ENCODE peak calls at places on chromosomes 7 and 10, in nine cellular contexts. W, E, T, K, Z, C, B, Y and O are unnamed samples.
A peak's percentile ranks its signal among the peaks of the same experiment; 100 is the strongest.

GRCh38 chr10:26627320-26627719 is 70.2 kb upstream of the PDSS1 start:
- DNase-seq in W (no peak), E (no peak), T (no peak), K (no peak), Z (no peak), C (peak; percentile 17), B (no peak), Y (no peak), O (no peak)

GRCh38 chr10:131724891-131725735 is 175.7 kb upstream of the PPP2R2D start:
- DNase-seq in W (no peak), E (no peak), T (no peak), K (no peak), Z (no peak), C (no peak), B (no peak), Y (no peak), O (no peak)

GRCh38 chr7:8109196-8110022 is 140.8 kb downstream of the GLCCI1 start:
- DNase-seq in W (no peak), E (no peak), T (no peak), K (no peak), Z (no peak), C (no peak), B (no peak), Y (no peak), O (no peak)

GRCh38 chr7:2542011-2542923 is 13.1 kb downstream of the BRAT1 start:
- DNase-seq in W (no peak), E (no peak), T (no peak), K (no peak), Z (no peak), C (peak; percentile 28), B (no peak), Y (no peak), O (no peak)

GRCh38 chr7:55070839-55071238 is 52.0 kb downstream of the EGFR start:
- DNase-seq in W (no peak), E (no peak), T (no peak), K (no peak), Z (no peak), C (no peak), B (no peak), Y (no peak), O (no peak)

GRCh38 chr7:94245500-94245899 is 149.2 kb upstream of the COL1A2 start:
- DNase-seq in W (no peak), E (no peak), T (no peak), K (no peak), Z (no peak), C (no peak), B (no peak), Y (no peak), O (no peak)

GRCh38 chr7:86968618-86969017 is 90.8 kb downstream of the ELAPOR2 start:
- DNase-seq in W (no peak), E (no peak), T (no peak), K (no peak), Z (no peak), C (no peak), B (no peak), Y (no peak), O (no peak)

GRCh38 chr10:132193907-132194552 is 7.3 kb downstream of the DPYSL4 start:
- DNase-seq in W (no peak), E (peak; percentile 63), T (peak; percentile 30), K (no peak), Z (no peak), C (peak; percentile 11), B (no peak), Y (no peak), O (no peak)

GRCh38 chr7:74092964-74093339 is 9.3 kb downstream of the LIMK1 start:
- DNase-seq in W (peak; percentile 27), E (no peak), T (no peak), K (no peak), Z (no peak), C (peak; percentile 64), B (no peak), Y (peak; percentile 89), O (no peak)

GRCh38 chr10:58399410-58399809 is 14.2 kb downstream of the TFAM start:
- DNase-seq in W (no peak), E (no peak), T (no peak), K (no peak), Z (no peak), C (no peak), B (no peak), Y (no peak), O (no peak)

GRCh38 chr7:3670898-3671297 is 369.8 kb downstream of the SDK1 start:
- DNase-seq in W (no peak), E (no peak), T (no peak), K (no peak), Z (no peak), C (no peak), B (no peak), Y (no peak), O (no peak)

GRCh38 chr10:33216661-33217427 is 117.6 kb downstream of the NRP1 start:
- DNase-seq in W (no peak), E (no peak), T (peak; percentile 49), K (no peak), Z (no peak), C (no peak), B (no peak), Y (no peak), O (no peak)

GRCh38 chr10:22849077-22849810 is 78.6 kb upstream of the ARMC3 start:
- DNase-seq in W (peak; percentile 91), E (no peak), T (no peak), K (peak; percentile 64), Z (peak; percentile 24), C (no peak), B (no peak), Y (no peak), O (no peak)

GRCh38 chr10:13882112-13882711 is 295.4 kb downstream of the PRPF18 start:
- DNase-seq in W (no peak), E (no peak), T (peak; percentile 63), K (peak; percentile 39), Z (peak; percentile 50), C (no peak), B (no peak), Y (peak; percentile 26), O (no peak)

GRCh38 chr10:17454181-17454800 is at the start of gene ST8SIA6:
- DNase-seq in W (no peak), E (peak; percentile 71), T (peak; percentile 27), K (peak; percentile 33), Z (peak; percentile 30), C (peak; percentile 65), B (peak; percentile 33), Y (peak; percentile 33), O (no peak)

GRCh38 chr10:89421018-89421476 is 6.7 kb downstream of the IFIT5 start:
- DNase-seq in W (no peak), E (no peak), T (no peak), K (no peak), Z (no peak), C (no peak), B (no peak), Y (no peak), O (no peak)

GRCh38 chr10:101780187-101780817 is 2.9 kb downstream of the NPM3 start:
- DNase-seq in W (no peak), E (no peak), T (no peak), K (no peak), Z (no peak), C (no peak), B (no peak), Y (peak; percentile 25), O (no peak)

GRCh38 chr10:33863347-33863746 is 528.9 kb upstream of the NRP1 start:
- DNase-seq in W (no peak), E (no peak), T (no peak), K (no peak), Z (no peak), C (no peak), B (no peak), Y (no peak), O (no peak)

GRCh38 chr7:19026888-19027287 is 90.5 kb downstream of the TWIST1 start:
- DNase-seq in W (no peak), E (no peak), T (no peak), K (no peak), Z (no peak), C (no peak), B (no peak), Y (no peak), O (no peak)

GRCh38 chr10:75398238-75398629 is 3.3 kb downstream of the ZNF503 start:
- DNase-seq in W (no peak), E (no peak), T (no peak), K (no peak), Z (no peak), C (no peak), B (no peak), Y (no peak), O (no peak)

GRCh38 chr7:23544913-23545354 is 13.2 kb upstream of the TRA2A start:
- DNase-seq in W (no peak), E (no peak), T (no peak), K (no peak), Z (no peak), C (no peak), B (no peak), Y (peak; percentile 78), O (no peak)

GRCh38 chr10:84267503-84268126 is 22.8 kb downstream of the RGR start:
- DNase-seq in W (no peak), E (peak; percentile 50), T (peak; percentile 25), K (no peak), Z (no peak), C (peak; percentile 76), B (peak; percentile 51), Y (peak; percentile 63), O (no peak)

GRCh38 chr10:6177880-6178281 is 24.9 kb upstream of the PFKFB3 start:
- DNase-seq in W (no peak), E (no peak), T (no peak), K (no peak), Z (no peak), C (no peak), B (no peak), Y (no peak), O (no peak)

GRCh38 chr10:34539533-34540315 is 275.4 kb downstream of the PARD3 start:
- DNase-seq in W (no peak), E (no peak), T (no peak), K (no peak), Z (no peak), C (no peak), B (no peak), Y (peak; percentile 69), O (no peak)

GRCh38 chr7:159067870-159068787 is 76.5 kb downstream of the VIPR2 start:
- DNase-seq in W (peak; percentile 21), E (no peak), T (no peak), K (peak; percentile 54), Z (no peak), C (no peak), B (no peak), Y (no peak), O (no peak)

GRCh38 chr10:17851611-17852010 is 42.5 kb downstream of the MRC1 start:
- DNase-seq in W (peak; percentile 20), E (no peak), T (no peak), K (peak; percentile 72), Z (no peak), C (no peak), B (no peak), Y (no peak), O (no peak)

GRCh38 chr10:71735709-71736569 is 16.4 kb upstream of the C10orf105 start:
- DNase-seq in W (no peak), E (no peak), T (no peak), K (no peak), Z (no peak), C (no peak), B (no peak), Y (peak; percentile 43), O (no peak)

GRCh38 chr10:6701289-6701688 is 121.2 kb upstream of the PRKCQ start:
- DNase-seq in W (no peak), E (peak; percentile 9), T (no peak), K (peak; percentile 25), Z (no peak), C (peak; percentile 27), B (no peak), Y (no peak), O (no peak)

GRCh38 chr7:106488465-106488864 is 172.5 kb downstream of the CCDC71L start:
- DNase-seq in W (no peak), E (no peak), T (no peak), K (no peak), Z (no peak), C (no peak), B (no peak), Y (no peak), O (no peak)

GRCh38 chr10:87915989-87916388 is 52.6 kb downstream of the PTEN start:
- DNase-seq in W (no peak), E (no peak), T (no peak), K (no peak), Z (no peak), C (no peak), B (no peak), Y (no peak), O (no peak)

GRCh38 chr7:2939193-2939885 is 95.2 kb upstream of the GNA12 start:
- DNase-seq in W (no peak), E (no peak), T (no peak), K (no peak), Z (no peak), C (no peak), B (no peak), Y (no peak), O (no peak)